ENCODE peak calls at places on chromosomes 5 and 9, in ten cellular contexts. Y, Q, M, N, V, B, H, G, L and S are unnamed samples.

GRCh38 chr9:23683476-23684095 is 142.5 kb downstream of the ELAVL2 start:
- DNase-seq in H (no peak), M (no peak), V (no peak), B (no peak), G (no peak), N (no peak), L (no peak), Y (no peak), Q (no peak), S (no peak)

GRCh38 chr9:98132806-98133631 is 14.0 kb upstream of the TRIM14 start:
- DNase-seq in V (peak; percentile 32), L (no peak), H (no peak), G (no peak), M (no peak), B (no peak), Q (peak; percentile 50), Y (no peak), N (no peak), S (no peak)

GRCh38 chr9:108133680-108134079 is 644.1 kb upstream of the KLF4 start:
- DNase-seq in M (no peak), B (no peak), N (no peak), Y (no peak), H (no peak), L (no peak), Q (no peak), G (no peak), V (no peak), S (no peak)

GRCh38 chr5:141475625-141476131 is at the start of gene PCDHGC3:
- DNase-seq in N (peak; percentile 97), G (peak; percentile 95), H (peak; percentile 96), M (peak; percentile 57), V (peak; percentile 97), B (no peak), Q (peak; percentile 87), Y (peak; percentile 95), L (peak; percentile 88), S (peak; percentile 89)

GRCh38 chr9:120531683-120532300 is 48.2 kb downstream of the CDK5RAP2 start:
- DNase-seq in Q (peak; percentile 12), L (peak; percentile 15), M (peak; percentile 33), G (peak; percentile 48), V (no peak), Y (peak; percentile 55), B (no peak), H (peak; percentile 28), N (peak; percentile 36), S (no peak)

GRCh38 chr5:11912-12311 is 80.1 kb upstream of the PLEKHG4B start:
- DNase-seq in L (no peak), M (no peak), G (peak; percentile 14), N (peak; percentile 7), B (no peak), Q (no peak), V (no peak), H (no peak), Y (peak; percentile 33), S (no peak)

GRCh38 chr9:127962278-127962677 is 18.5 kb downstream of the EEIG1 start:
- DNase-seq in B (no peak), N (no peak), V (no peak), Y (no peak), H (no peak), Q (no peak), M (no peak), G (no peak), L (no peak), S (no peak)

GRCh38 chr5:135386096-135386495 is 12.9 kb downstream of the MACROH2A1 start:
- DNase-seq in L (no peak), Y (peak; percentile 79), G (peak; percentile 78), H (no peak), Q (no peak), N (peak; percentile 53), B (no peak), V (no peak), M (no peak), S (no peak)

GRCh38 chr5:758698-759053 is 25.9 kb downstream of the ZDHHC11B start:
- DNase-seq in M (no peak), L (no peak), N (no peak), V (peak; percentile 84), H (peak; percentile 12), Q (peak; percentile 38), G (no peak), Y (no peak), B (no peak), S (no peak)

GRCh38 chr5:58987193-58987592 is 404.3 kb downstream of the RAB3C start:
- DNase-seq in H (no peak), Q (no peak), Y (no peak), V (no peak), M (no peak), B (no peak), N (no peak), G (no peak), L (no peak), S (no peak)

GRCh38 chr9:124272118-124272517 is 14.4 kb downstream of the NEK6 start:
- DNase-seq in M (no peak), V (no peak), Y (no peak), L (no peak), Q (no peak), B (no peak), G (no peak), N (no peak), H (no peak), S (no peak)

GRCh38 chr9:82456621-82457020 is 468.0 kb downstream of the SPATA31D1 start:
- DNase-seq in L (peak; percentile 9), V (no peak), H (no peak), G (peak; percentile 54), M (no peak), N (peak; percentile 43), B (no peak), Y (peak; percentile 54), Q (no peak), S (no peak)

GRCh38 chr5:115068239-115069086 is 101.2 kb downstream of the TRIM36 start:
- DNase-seq in Q (peak; percentile 9), G (peak; percentile 64), V (no peak), Y (peak; percentile 70), H (peak; percentile 47), B (no peak), N (peak; percentile 22), L (peak; percentile 42), M (no peak), S (no peak)

GRCh38 chr5:157543825-157544622 is 31.6 kb downstream of the ADAM19 start:
- DNase-seq in G (peak; percentile 40), Y (peak; percentile 73), H (no peak), M (no peak), Q (no peak), L (no peak), V (no peak), B (no peak), N (peak; percentile 68), S (no peak)

GRCh38 chr9:35923927-35924763 is 14.9 kb downstream of the SPAAR start:
- DNase-seq in N (peak; percentile 96), M (no peak), B (no peak), H (no peak), Y (peak; percentile 95), V (no peak), Q (no peak), G (peak; percentile 96), L (peak; percentile 75), S (no peak)

GRCh38 chr5:139734517-139734916 is 61.1 kb upstream of the PSD2 start:
- DNase-seq in Y (no peak), Q (no peak), B (no peak), L (no peak), N (no peak), G (no peak), H (no peak), V (no peak), M (no peak), S (no peak)

GRCh38 chr9:122991370-122991830 is 42.1 kb upstream of the GPR21 start:
- DNase-seq in Y (peak; percentile 94), H (peak; percentile 60), Q (peak; percentile 51), V (no peak), B (peak; percentile 50), M (peak; percentile 2), G (peak; percentile 95), N (peak; percentile 92), L (peak; percentile 61), S (peak; percentile 54)

GRCh38 chr5:127229185-127229889 is 61.3 kb upstream of the MEGF10 start:
- DNase-seq in Y (peak; percentile 26), B (peak; percentile 56), L (no peak), M (peak; percentile 77), N (peak; percentile 25), Q (peak; percentile 78), H (no peak), V (peak; percentile 88), G (peak; percentile 11), S (peak; percentile 67)

GRCh38 chr9:89483592-89484474 is 14.1 kb downstream of the SEMA4D start:
- DNase-seq in N (no peak), H (no peak), M (peak; percentile 49), Y (no peak), L (no peak), B (peak; percentile 85), V (no peak), Q (peak; percentile 87), G (no peak), S (peak; percentile 87)

GRCh38 chr9:36969216-36969771 is 64.8 kb downstream of the PAX5 start:
- DNase-seq in G (no peak), N (no peak), L (no peak), Q (no peak), B (no peak), V (no peak), M (no peak), H (no peak), Y (no peak), S (no peak)
- TF ChIP-seq CTCF in G (no peak), N (no peak), L (peak; percentile 7), Q (no peak), B (no peak), V (no peak), M (no peak), H (no peak), Y (no peak), S (no peak)

GRCh38 chr9:16131269-16131668 is 578.4 kb downstream of the CCDC171 start:
- DNase-seq in Q (no peak), Y (peak; percentile 77), L (no peak), G (peak; percentile 78), M (no peak), B (no peak), H (no peak), V (no peak), N (peak; percentile 22), S (no peak)
- TF ChIP-seq CTCF in Q (no peak), Y (peak; percentile 61), L (peak; percentile 34), G (peak; percentile 63), M (no peak), B (no peak), H (peak; percentile 55), V (peak; percentile 8), N (peak; percentile 2), S (no peak)

DNA sequence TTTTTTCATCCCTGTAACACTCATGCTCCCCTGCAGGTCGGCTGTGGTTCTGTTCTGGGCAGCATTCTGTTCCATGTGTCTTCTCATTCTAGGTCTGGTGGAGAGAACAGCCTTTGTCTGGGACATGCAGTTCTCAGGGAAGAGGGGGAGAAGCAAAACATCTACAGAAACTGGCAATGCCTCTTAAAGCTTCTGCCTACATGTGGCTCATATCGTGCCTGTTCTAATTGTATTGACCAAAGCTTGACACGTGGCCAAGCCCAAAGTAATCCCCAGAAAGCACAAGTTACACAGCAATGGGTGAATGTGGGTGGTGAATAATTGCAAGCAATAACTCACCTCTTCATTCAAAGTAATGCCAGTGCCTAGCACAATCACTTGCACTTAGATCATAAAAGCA is 218.2 kb upstream of the IL12B start:
- DNase-seq in Q (no peak), Y (no peak), G (peak; percentile 41), H (no peak), L (no peak), B (no peak), M (no peak), N (no peak), V (no peak), S (no peak)
- TF ChIP-seq CTCF in Q (no peak), Y (no peak), G (peak; percentile 7), H (peak; percentile 1), L (no peak), B (no peak), M (no peak), N (no peak), V (no peak), S (no peak)

GRCh38 chr9:135075234-135076142 is 12.0 kb upstream of the OLFM1 start:
- DNase-seq in H (peak; percentile 89), M (no peak), Q (no peak), V (peak; percentile 86), G (peak; percentile 17), B (no peak), N (peak; percentile 2), Y (peak; percentile 3), L (no peak), S (no peak)
- TF ChIP-seq CTCF in H (no peak), M (no peak), Q (no peak), V (no peak), G (no peak), B (no peak), N (no peak), Y (no peak), L (no peak), S (no peak)